ENCODE peak calls at places on chromosomes 13 and 19, in seven cellular contexts. D, W, B, K, Y, A and C are unnamed samples.

GRCh38 chr13:90622547-90622946 is 724.9 kb upstream of the MIR17HG start:
- DNase-seq in D (no peak), A (no peak), B (no peak), K (no peak), W (no peak), Y (no peak), C (no peak)

GRCh38 chr13:66424417-66424816 is 805.7 kb downstream of the PCDH9 start:
- DNase-seq in A (no peak), Y (no peak), B (no peak), K (no peak), D (no peak), W (no peak), C (no peak)

GRCh38 chr19:51739466-51740213 is 12.0 kb downstream of the FPR1 start:
- DNase-seq in A (peak; percentile 52), Y (no peak), B (no peak), W (no peak), K (no peak), D (no peak), C (no peak)

GRCh38 chr13:46552888-46553520 is at the start of gene LRCH1:
- DNase-seq in K (peak; percentile 94), W (peak; percentile 67), A (peak; percentile 91), D (peak; percentile 94), Y (peak; percentile 98), B (peak; percentile 92), C (peak; percentile 66)

GRCh38 chr13:46382224-46382623 is 4.8 kb downstream of the RUBCNL start:
- DNase-seq in K (no peak), B (no peak), Y (no peak), D (no peak), W (no peak), A (peak; percentile 70), C (no peak)

GRCh38 chr19:31103228-31103627 is 246.0 kb downstream of the TSHZ3 start:
- DNase-seq in Y (no peak), W (no peak), B (no peak), D (no peak), A (no peak), K (no peak), C (no peak)

GRCh38 chr13:23980160-23980551 is 82.9 kb upstream of the C1QTNF9B start:
- DNase-seq in K (peak; percentile 86), Y (peak; percentile 93), A (no peak), B (peak; percentile 89), W (no peak), D (peak; percentile 92), C (peak; percentile 40)

GRCh38 chr19:14770136-14770535 is 8.2 kb downstream of the ADGRE2 start:
- DNase-seq in A (no peak), B (no peak), K (no peak), W (no peak), Y (no peak), D (no peak), C (no peak)

GRCh38 chr13:57634829-57635165 is 3.3 kb downstream of the PCDH17 start:
- DNase-seq in W (no peak), B (peak; percentile 17), D (peak; percentile 6), Y (peak; percentile 67), K (peak; percentile 64), A (no peak), C (no peak)

GRCh38 chr13:103539265-103539664 is 473.0 kb upstream of the SLC10A2 start:
- DNase-seq in Y (peak; percentile 38), D (peak; percentile 21), K (no peak), B (no peak), W (no peak), A (no peak), C (no peak)

GRCh38 chr13:102873653-102874052 is 27.8 kb downstream of the ERCC5 start:
- DNase-seq in W (no peak), K (no peak), A (no peak), B (no peak), D (no peak), Y (no peak), C (no peak)

GRCh38 chr13:45224181-45224580 is 23.3 kb upstream of the KCTD4 start:
- DNase-seq in A (no peak), D (no peak), Y (no peak), B (no peak), W (no peak), K (no peak), C (no peak)

GRCh38 chr19:1910169-1910568 is 5.0 kb downstream of the ADAT3 start:
- DNase-seq in K (no peak), B (no peak), A (no peak), Y (no peak), W (no peak), D (no peak), C (no peak)

GRCh38 chr19:41325947-41326706 is 16.2 kb downstream of the CCDC97 start:
- DNase-seq in W (no peak), K (peak; percentile 80), B (no peak), D (peak; percentile 58), A (no peak), Y (peak; percentile 81), C (no peak)
- H3K4me1 ChIP-seq in W (peaks cover 16% of the 10 kb centered on the region), K (peaks cover 60% of the 10 kb centered on the region), B (peaks cover 10% of the 10 kb centered on the region), D (peaks cover 69% of the 10 kb centered on the region), A (peaks cover 34% of the 10 kb centered on the region), Y (peaks cover 56% of the 10 kb centered on the region), C (peaks cover 79% of the 10 kb centered on the region)

DNA sequence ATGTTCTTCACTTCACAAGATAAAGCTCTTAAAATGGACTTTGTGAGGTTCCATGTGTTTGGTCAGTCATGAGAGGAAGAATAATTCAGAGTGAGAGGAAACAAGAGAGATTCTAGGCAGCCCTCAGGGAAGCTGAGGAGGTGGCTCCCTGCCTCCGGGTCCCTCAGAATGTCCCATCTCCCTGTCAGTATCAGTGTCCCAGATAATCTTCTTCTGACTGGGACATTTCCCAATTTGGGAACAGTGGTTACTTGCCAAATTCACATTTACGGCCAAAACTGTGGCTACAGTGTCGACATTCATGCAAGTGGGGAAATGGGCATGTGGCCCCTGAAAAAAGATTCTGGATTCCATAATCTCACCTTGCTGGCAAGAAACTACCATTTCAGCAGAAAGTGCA is 9.0 kb downstream of the ZNF417 start:
- DNase-seq in W (no peak), Y (no peak), D (no peak), A (no peak), B (no peak), K (no peak), C (no peak)
- H3K9me3 ChIP-seq in W (peaks cover 44% of the 10 kb centered on the region), Y (peaks cover 7% of the 10 kb centered on the region), D (no peaks in the 10 kb centered on the region), A (peaks cover 28% of the 10 kb centered on the region), B (no peaks in the 10 kb centered on the region), K (peaks cover 94% of the 10 kb centered on the region), C (peaks cover 84% of the 10 kb centered on the region)

DNA sequence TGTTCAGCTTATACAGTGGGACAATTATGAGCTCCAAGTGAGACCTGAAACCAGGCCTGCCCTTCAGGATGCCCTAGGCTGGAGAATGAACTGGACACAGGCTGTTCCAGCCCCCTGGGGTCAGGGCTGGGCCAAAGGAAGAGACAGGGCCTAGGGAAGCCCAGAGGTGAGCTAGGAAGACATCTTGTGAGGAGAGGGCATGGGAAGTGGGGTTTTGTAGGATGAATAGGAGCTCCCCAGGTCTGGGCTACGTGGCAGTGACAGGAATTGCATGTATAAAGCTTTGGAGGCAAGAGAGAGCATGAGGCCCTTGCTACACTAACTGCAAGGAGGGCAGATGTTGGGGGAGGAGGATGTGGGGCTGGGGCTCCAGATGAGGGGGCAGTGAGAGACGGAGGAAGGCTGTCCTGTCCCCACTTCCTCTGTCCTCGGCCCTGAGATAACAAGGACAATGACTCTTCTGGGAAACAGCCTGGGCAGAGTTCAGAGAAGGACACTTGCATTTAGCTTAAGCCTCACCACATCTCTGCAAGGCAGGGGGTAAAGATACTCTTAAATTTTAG is 1.5 kb upstream of the TBXA2R start:
- DNase-seq in W (no peak), K (no peak), D (no peak), B (no peak), A (no peak), Y (no peak), C (no peak)
- H3K4me1 ChIP-seq in W (peaks cover 3% of the 10 kb centered on the region), K (peaks cover 50% of the 10 kb centered on the region), D (peaks cover 17% of the 10 kb centered on the region), B (no peaks in the 10 kb centered on the region), A (peaks cover 7% of the 10 kb centered on the region), Y (peaks cover 1% of the 10 kb centered on the region), C (peaks cover 18% of the 10 kb centered on the region)

GRCh38 chr19:41813911-41814310 is 17.5 kb downstream of the CEACAM3 start:
- DNase-seq in D (no peak), B (no peak), W (no peak), A (no peak), Y (no peak), K (no peak), C (no peak)
- H3K9me3 ChIP-seq in D (no peaks in the 10 kb centered on the region), B (no peaks in the 10 kb centered on the region), W (no peaks in the 10 kb centered on the region), A (no peaks in the 10 kb centered on the region), Y (no peaks in the 10 kb centered on the region), K (no peaks in the 10 kb centered on the region), C (no peaks in the 10 kb centered on the region)

GRCh38 chr13:95032114-95032513 is 269.1 kb downstream of the ABCC4 start:
- DNase-seq in W (no peak), D (no peak), B (no peak), K (no peak), Y (no peak), A (no peak), C (no peak)

GRCh38 chr13:95033890-95034289 is 267.4 kb downstream of the ABCC4 start:
- DNase-seq in Y (no peak), A (no peak), B (no peak), D (no peak), K (no peak), W (no peak), C (no peak)

GRCh38 chr13:95035311-95036109 is 265.7 kb downstream of the ABCC4 start:
- DNase-seq in K (no peak), B (no peak), A (no peak), Y (no peak), D (no peak), W (no peak), C (no peak)

GRCh38 chr13:95027638-95028037 is 273.6 kb downstream of the ABCC4 start:
- DNase-seq in W (no peak), K (no peak), A (no peak), Y (no peak), B (no peak), D (no peak), C (no peak)

GRCh38 chr13:95030948-95031347 is 270.3 kb downstream of the ABCC4 start:
- DNase-seq in Y (no peak), D (no peak), K (no peak), B (no peak), W (no peak), A (no peak), C (no peak)
- H3K4me1 ChIP-seq in Y (no peaks in the 10 kb centered on the region), D (no peaks in the 10 kb centered on the region), K (no peaks in the 10 kb centered on the region), B (no peaks in the 10 kb centered on the region), W (no peaks in the 10 kb centered on the region), A (no peaks in the 10 kb centered on the region), C (peaks cover 6% of the 10 kb centered on the region)

GRCh38 chr19:7799640-7800355 is 30.2 kb upstream of the EVI5L start:
- DNase-seq in K (no peak), A (peak; percentile 88), W (peak; percentile 65), B (peak; percentile 44), D (peak; percentile 85), Y (peak; percentile 85), C (peak; percentile 67)
- H3K9me3 ChIP-seq in K (peaks cover 10% of the 10 kb centered on the region), A (no peaks in the 10 kb centered on the region), W (no peaks in the 10 kb centered on the region), B (no peaks in the 10 kb centered on the region), D (no peaks in the 10 kb centered on the region), Y (peaks cover 7% of the 10 kb centered on the region), C (peaks cover 11% of the 10 kb centered on the region)